ENCODE peak calls at places on chromosomes 6 and 20, in five cellular contexts. A is OCI-LY7, E is HCT116, W is PC-3, Q is hepatocyte. Z is an unnamed sample.

GRCh38 chr20:15836634-15837033 is 736.6 kb downstream of the KIF16B start:
- DNase-seq in A (no peak), E (no peak), W (no peak), Q (no peak), Z (no peak)

GRCh38 chr6:90982051-90982450 is 395.2 kb upstream of the MAP3K7 start:
- DNase-seq in A (no peak), E (no peak), W (peak), Q (no peak), Z (peak)

GRCh38 chr6:133983099-133983939 is 30.3 kb downstream of the TBPL1 start:
- DNase-seq in A (no peak), E (no peak), W (peak), Q (no peak), Z (no peak)

GRCh38 chr6:31791324-31792089 is 4.0 kb downstream of the VARS1 start:
- DNase-seq in A (peak), E (no peak), W (peak), Q (peak), Z (peak)

GRCh38 chr6:13407709-13408695 is 79.4 kb downstream of the GFOD1 start:
- DNase-seq in A (no peak), E (no peak), W (peak), Q (no peak), Z (no peak)

GRCh38 chr20:48457261-48458002 is 370.4 kb downstream of the PREX1 start:
- DNase-seq in A (no peak), E (no peak), W (no peak), Q (no peak), Z (no peak)

GRCh38 chr20:33915726-33916331 is 77.9 kb upstream of the RALY start:
- DNase-seq in A (peak), E (peak), W (peak), Q (peak), Z (peak)

GRCh38 chr6:87628424-87628823 is 38.5 kb downstream of the ORC3 start:
- DNase-seq in A (peak), E (no peak), W (no peak), Q (no peak), Z (no peak)

GRCh38 chr6:111871207-111871606 is 2.0 kb downstream of the FYN start:
- DNase-seq in A (peak), E (no peak), W (no peak), Q (no peak), Z (no peak)

GRCh38 chr6:38131527-38131965 is 312.0 kb downstream of the ZFAND3 start:
- DNase-seq in A (no peak), E (no peak), W (peak), Q (no peak), Z (no peak)

GRCh38 chr20:35462351-35462750 is 7.0 kb downstream of the CEP250 start:
- DNase-seq in A (peak), E (no peak), W (no peak), Q (no peak), Z (no peak)

GRCh38 chr20:35166242-35166830 is 5.5 kb upstream of the PROCR start:
- DNase-seq in A (no peak), E (no peak), W (no peak), Q (no peak), Z (peak)

GRCh38 chr6:37565267-37566208 is 65.8 kb upstream of the CCDC167 start:
- DNase-seq in A (no peak), E (no peak), W (no peak), Q (peak), Z (peak)

GRCh38 chr6:47153066-47153755 is 111.1 kb upstream of the ADGRF1 start:
- DNase-seq in A (no peak), E (no peak), W (no peak), Q (no peak), Z (peak)
- TF ChIP-seq EZH2phosphoT487 in A (no peak), E (no peak), W (no peak), Q (no peak), Z (no peak)

GRCh38 chr6:132764370-132764769 is 6.7 kb upstream of the VNN2 start:
- DNase-seq in A (no peak), E (no peak), W (peak), Q (peak), Z (peak)
- TF ChIP-seq EZH2phosphoT487 in A (no peak), E (no peak), W (no peak), Q (no peak), Z (no peak)

GRCh38 chr6:128097019-128097418 is 196.2 kb upstream of the THEMIS start:
- DNase-seq in A (no peak), E (no peak), W (no peak), Q (no peak), Z (no peak)
- TF ChIP-seq EZH2phosphoT487 in A (no peak), E (no peak), W (no peak), Q (no peak), Z (no peak)

GRCh38 chr6:63734923-63735322 is 99.3 kb downstream of the PHF3 start:
- DNase-seq in A (no peak), E (no peak), W (peak), Q (no peak), Z (no peak)
- TF ChIP-seq EZH2phosphoT487 in A (no peak), E (no peak), W (no peak), Q (no peak), Z (no peak)

GRCh38 chr6:26224547-26224912 is 137.3 kb downstream of the HFE start:
- DNase-seq in A (no peak), E (no peak), W (no peak), Q (no peak), Z (no peak)

GRCh38 chr6:26223677-26224546 is 136.7 kb downstream of the HFE start:
- DNase-seq in A (no peak), E (peak), W (peak), Q (peak), Z (peak)

GRCh38 chr6:26222587-26222986 is 135.4 kb downstream of the HFE start:
- DNase-seq in A (peak), E (no peak), W (no peak), Q (no peak), Z (no peak)

GRCh38 chr6:26224940-26225847 is 138.0 kb downstream of the HFE start:
- DNase-seq in A (no peak), E (no peak), W (peak), Q (peak), Z (peak)

DNA sequence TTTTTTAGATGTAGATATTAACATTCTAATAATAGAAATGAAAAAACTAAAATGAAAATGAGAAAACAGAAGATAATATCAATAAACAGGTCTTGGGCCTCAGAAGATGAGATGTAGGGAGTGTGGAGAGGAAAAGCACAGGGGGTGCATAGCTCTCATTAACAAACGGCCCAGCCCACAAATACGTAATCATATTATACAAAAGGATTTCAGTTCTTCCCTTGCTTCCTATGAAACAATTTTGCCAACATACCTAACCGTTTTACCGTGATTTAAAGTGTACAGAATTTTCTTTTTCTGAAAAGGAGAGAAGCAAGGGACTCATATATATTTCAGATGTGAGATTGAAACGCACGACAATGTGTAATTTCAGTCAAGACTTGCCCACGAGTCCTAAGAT is 136.0 kb downstream of the HFE start:
- DNase-seq in A (no peak), E (no peak), W (peak), Q (no peak), Z (no peak)
- TF ChIP-seq EZH2phosphoT487 in A (no peak), E (no peak), W (no peak), Q (no peak), Z (no peak)

DNA sequence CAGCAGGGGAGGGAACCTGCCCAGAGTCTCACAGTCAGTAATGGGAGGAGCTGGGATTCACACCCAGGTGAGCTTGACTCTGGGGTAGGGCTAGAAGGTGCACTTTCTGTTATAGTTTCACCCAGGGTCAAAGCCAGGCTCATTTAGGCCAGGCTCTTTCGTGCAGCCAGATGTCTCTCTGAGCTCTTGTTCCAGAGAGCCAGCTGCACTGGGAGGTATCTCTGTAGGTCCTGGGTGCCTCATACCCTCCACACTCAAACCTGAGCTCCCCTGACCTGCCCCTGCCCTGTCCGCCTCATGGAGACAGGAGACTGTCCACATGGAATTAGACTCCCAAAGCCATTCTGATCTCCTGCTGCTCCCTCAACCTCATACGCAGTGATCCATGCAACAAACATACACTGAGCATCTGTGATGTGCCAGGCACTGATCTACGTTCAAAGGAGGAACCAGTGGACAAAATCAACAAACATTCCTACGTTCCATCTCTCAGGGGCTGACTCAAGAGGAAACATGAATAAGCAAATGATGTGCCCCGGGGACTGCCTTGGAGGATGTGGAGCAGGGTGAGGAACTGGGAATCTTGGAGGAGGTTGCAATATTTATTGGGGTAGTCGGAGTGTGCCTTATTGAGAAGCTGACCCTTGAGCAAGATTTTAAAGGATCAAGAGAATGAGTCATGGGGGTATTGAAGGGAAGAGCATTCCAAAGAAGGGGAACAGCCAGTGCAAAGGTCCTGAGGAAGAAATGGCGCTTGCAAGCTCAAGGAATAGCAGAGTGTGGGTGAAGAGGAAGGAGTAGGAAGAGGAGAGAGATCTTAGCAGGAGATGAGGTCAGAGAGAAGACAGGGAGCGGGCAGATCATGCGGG is 71.3 kb upstream of the TOX2 start:
- DNase-seq in A (no peak), E (no peak), W (peak), Q (no peak), Z (no peak)
- TF ChIP-seq EZH2phosphoT487 in A (no peak), E (no peak), W (no peak), Q (no peak), Z (no peak)

GRCh38 chr6:74289881-74290280 is 593.9 kb downstream of the CD109 start:
- DNase-seq in A (no peak), E (no peak), W (peak), Q (peak), Z (no peak)
- TF ChIP-seq EZH2phosphoT487 in A (no peak), E (no peak), W (no peak), Q (no peak), Z (no peak)

GRCh38 chr20:1184638-1185315 is at the start of gene TMEM74B:
- DNase-seq in A (no peak), E (no peak), W (no peak), Q (peak), Z (peak)

GRCh38 chr20:1186367-1186991 is 1.7 kb upstream of the TMEM74B start:
- DNase-seq in A (no peak), E (no peak), W (no peak), Q (no peak), Z (no peak)

GRCh38 chr20:1185781-1186334 is 1.1 kb upstream of the TMEM74B start:
- DNase-seq in A (peak), E (peak), W (peak), Q (peak), Z (peak)

GRCh38 chr20:1184260-1184637 is 532 bp downstream of the TMEM74B start:
- DNase-seq in A (no peak), E (no peak), W (no peak), Q (no peak), Z (no peak)

GRCh38 chr20:1185316-1185741 is 548 bp upstream of the TMEM74B start:
- DNase-seq in A (no peak), E (no peak), W (no peak), Q (peak), Z (peak)
- TF ChIP-seq EZH2phosphoT487 in A (no peak), E (no peak), W (no peak), Q (no peak), Z (no peak)

GRCh38 chr6:167140589-167141474 is 16.9 kb downstream of the GPR31 start:
- DNase-seq in A (peak), E (no peak), W (no peak), Q (peak), Z (peak)
- TF ChIP-seq EZH2phosphoT487 in A (no peak), E (no peak), W (no peak), Q (no peak), Z (no peak)

DNA sequence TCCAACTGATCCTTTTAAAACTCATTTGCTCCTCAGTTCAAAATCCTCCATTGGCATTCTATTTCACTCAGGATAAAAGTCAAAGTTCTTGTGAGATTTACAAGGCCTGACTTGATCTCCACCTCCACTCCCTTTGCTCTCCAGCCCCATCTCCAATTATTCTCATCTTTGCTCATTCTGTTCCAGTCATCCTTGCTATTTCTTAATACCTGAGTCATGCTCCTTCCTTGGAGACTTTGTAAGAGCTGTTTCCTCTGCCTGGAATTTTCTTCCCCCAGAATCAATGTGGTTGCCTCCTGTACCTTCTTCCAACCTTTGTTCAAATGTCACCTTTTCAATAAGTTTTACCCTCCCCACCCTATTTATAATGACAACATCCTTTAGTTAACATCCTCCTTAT is 373.5 kb downstream of the HTR1B start:
- DNase-seq in A (no peak), E (no peak), W (no peak), Q (no peak), Z (no peak)
- TF ChIP-seq EZH2phosphoT487 in A (no peak), E (no peak), W (no peak), Q (no peak), Z (no peak)